ENCODE peak calls at places on chromosomes 11 and 22, in six cellular contexts. F, G, B, E, N and R are unnamed samples.

GRCh38 chr11:47477323-47477722 is 28.4 kb upstream of the RAPSN start:
- DNase-seq in F (no peak), G (no peak), B (no peak), E (no peak), N (no peak), R (no peak)

GRCh38 chr22:47167056-47167455 is 404.6 kb downstream of the TBC1D22A start:
- DNase-seq in F (no peak), G (no peak), B (no peak), E (no peak), N (no peak), R (no peak)

GRCh38 chr22:20745177-20745576 is 28.7 kb upstream of the SERPIND1 start:
- DNase-seq in F (no peak), G (no peak), B (no peak), E (no peak), N (no peak), R (no peak)

GRCh38 chr11:72760543-72761400 is 8.6 kb upstream of the ARAP1 start:
- DNase-seq in F (no peak), G (no peak), B (no peak), E (no peak), N (no peak), R (no peak)

GRCh38 chr22:42964994-42965699 is 49.8 kb downstream of the PACSIN2 start:
- DNase-seq in F (no peak), G (no peak), B (peak), E (no peak), N (no peak), R (no peak)

GRCh38 chr11:3341298-3341697 is 37.6 kb downstream of the ZNF195 start:
- DNase-seq in F (peak), G (no peak), B (peak), E (peak), N (peak), R (peak)

GRCh38 chr11:96199563-96200025 is 143.4 kb downstream of the MAML2 start:
- DNase-seq in F (peak), G (no peak), B (no peak), E (peak), N (no peak), R (no peak)

GRCh38 chr22:35102663-35103062 is 36.7 kb downstream of the ISX start:
- DNase-seq in F (peak), G (no peak), B (no peak), E (no peak), N (peak), R (peak)

GRCh38 chr11:47351159-47352126 is 1.1 kb downstream of the MYBPC3 start:
- DNase-seq in F (no peak), G (no peak), B (no peak), E (no peak), N (no peak), R (no peak)

GRCh38 chr11:131978351-131978750 is 607.9 kb downstream of the NTM start:
- DNase-seq in F (no peak), G (no peak), B (no peak), E (no peak), N (no peak), R (no peak)

GRCh38 chr11:77198440-77198849 is 70.4 kb downstream of the MYO7A start:
- DNase-seq in F (no peak), G (peak), B (no peak), E (no peak), N (no peak), R (no peak)

GRCh38 chr11:131904756-131905155 is 534.3 kb downstream of the NTM start:
- DNase-seq in F (no peak), G (no peak), B (no peak), E (no peak), N (no peak), R (no peak)

GRCh38 chr11:132177106-132177505 is 806.7 kb downstream of the NTM start:
- DNase-seq in F (no peak), G (no peak), B (no peak), E (no peak), N (no peak), R (peak)

GRCh38 chr22:19705181-19705934 is 8.9 kb upstream of the SEPTIN5 start:
- DNase-seq in F (no peak), G (no peak), B (no peak), E (no peak), N (no peak), R (peak)

GRCh38 chr22:46087336-46087690 is 63.0 kb upstream of the PPARA start:
- DNase-seq in F (no peak), G (no peak), B (no peak), E (no peak), N (no peak), R (no peak)

GRCh38 chr11:79437274-79437980 is 3.4 kb downstream of the TENM4 start:
- DNase-seq in F (no peak), G (no peak), B (no peak), E (no peak), N (peak), R (peak)

GRCh38 chr11:31825453-31826391 is 14.6 kb upstream of the PAX6 start:
- DNase-seq in F (no peak), G (no peak), B (no peak), E (no peak), N (no peak), R (no peak)

GRCh38 chr22:48083502-48083901 is 1321.1 kb downstream of the TBC1D22A start:
- DNase-seq in F (no peak), G (no peak), B (no peak), E (no peak), N (no peak), R (no peak)

GRCh38 chr11:133163463-133164419 is 368.6 kb downstream of the OPCML start:
- DNase-seq in F (peak), G (peak), B (no peak), E (no peak), N (peak), R (peak)

GRCh38 chr11:128874406-128874805 is 7.3 kb upstream of the KCNJ1 start:
- DNase-seq in F (no peak), G (no peak), B (no peak), E (no peak), N (no peak), R (no peak)

GRCh38 chr11:59144096-59144495 is 1.4 kb downstream of the FAM111A start:
- DNase-seq in F (peak), G (no peak), B (no peak), E (no peak), N (no peak), R (no peak)

GRCh38 chr11:45209904-45210699 is 63.7 kb downstream of the PRDM11 start:
- DNase-seq in F (no peak), G (peak), B (no peak), E (no peak), N (peak), R (peak)

GRCh38 chr11:116871248-116871647 is 33.8 kb upstream of the APOA1 start:
- DNase-seq in F (no peak), G (no peak), B (no peak), E (no peak), N (no peak), R (no peak)